ENCODE peak calls at places on chromosomes 7 and 10, in six cellular contexts. F, R, G, L, D and T are unnamed samples.

GRCh38 chr10:133211141-133211830 is 18.7 kb upstream of the UTF1 start:
- DNase-seq in F (no peak), R (no peak), G (no peak), L (no peak), D (no peak), T (no peak)

GRCh38 chr10:50275650-50276235 is 24.4 kb upstream of the ASAH2 start:
- DNase-seq in F (peak; percentile 2), R (peak; percentile 11), G (no peak), L (no peak), D (no peak), T (peak; percentile 24)

GRCh38 chr7:89041240-89041639 is 245.7 kb upstream of the TEX47 start:
- DNase-seq in F (no peak), R (no peak), G (no peak), L (no peak), D (no peak), T (no peak)

GRCh38 chr7:141097430-141097829 is 23.6 kb downstream of the TMEM178B start:
- DNase-seq in F (no peak), R (no peak), G (no peak), L (no peak), D (no peak), T (peak; percentile 13)

GRCh38 chr10:57844387-57844998 is 423.2 kb downstream of the IPMK start:
- DNase-seq in F (no peak), R (no peak), G (no peak), L (no peak), D (no peak), T (no peak)

GRCh38 chr7:144038887-144039286 is 9.9 kb upstream of the OR2A5 start:
- DNase-seq in F (no peak), R (no peak), G (no peak), L (no peak), D (no peak), T (no peak)

GRCh38 chr7:133491846-133492652 is 239.2 kb downstream of the EXOC4 start:
- DNase-seq in F (no peak), R (no peak), G (no peak), L (no peak), D (no peak), T (no peak)

GRCh38 chr7:127943541-127944521 is 87.4 kb downstream of the LRRC4 start:
- DNase-seq in F (no peak), R (peak; percentile 56), G (no peak), L (no peak), D (peak; percentile 78), T (no peak)

GRCh38 chr7:21616796-21617436 is 74.1 kb downstream of the DNAH11 start:
- DNase-seq in F (no peak), R (no peak), G (no peak), L (no peak), D (no peak), T (no peak)

GRCh38 chr7:30717181-30717580 is 34.8 kb upstream of the INMT start:
- DNase-seq in F (no peak), R (no peak), G (no peak), L (no peak), D (no peak), T (no peak)

GRCh38 chr10:27359792-27360320 is 119.3 kb upstream of the ACBD5 start:
- DNase-seq in F (no peak), R (no peak), G (no peak), L (no peak), D (no peak), T (no peak)

GRCh38 chr10:33410096-33410859 is 75.8 kb upstream of the NRP1 start:
- DNase-seq in F (no peak), R (no peak), G (no peak), L (no peak), D (no peak), T (no peak)

GRCh38 chr10:51001587-51001986 is 72.7 kb upstream of the PRKG1 start:
- DNase-seq in F (no peak), R (no peak), G (no peak), L (no peak), D (no peak), T (no peak)

GRCh38 chr7:121211253-121211652 is 117.5 kb upstream of the WNT16 start:
- DNase-seq in F (no peak), R (no peak), G (no peak), L (no peak), D (no peak), T (no peak)

GRCh38 chr7:2024227-2024918 is 208.4 kb downstream of the MAD1L1 start:
- DNase-seq in F (no peak), R (no peak), G (no peak), L (peak; percentile 16), D (no peak), T (no peak)

GRCh38 chr7:7869036-7869435 is 99.6 kb upstream of the GLCCI1 start:
- DNase-seq in F (no peak), R (no peak), G (no peak), L (no peak), D (no peak), T (no peak)